ENCODE peak calls at places on chromosome X, in four cellular contexts. S, U, P and X are unnamed samples.

GRCh38 chrX:118974088-118974907 is at the start of gene LONRF3:
- DNase-seq in P (no peak), S (peak; percentile 53), U (peak; percentile 48), X (peak; percentile 33)

GRCh38 chrX:115642895-115643530 is 82.0 kb downstream of the PLS3 start:
- DNase-seq in S (peak; percentile 74), U (peak; percentile 9), P (no peak), X (no peak)

GRCh38 chrX:76279007-76279406 is 106.1 kb downstream of the PBDC1 start:
- DNase-seq in U (peak; percentile 2), S (peak; percentile 64), P (no peak), X (no peak)

GRCh38 chrX:153609917-153610833 is 11.2 kb upstream of the CCNQ start:
- DNase-seq in U (peak; percentile 72), S (peak; percentile 63), P (no peak), X (peak; percentile 9)

GRCh38 chrX:111244238-111244750 is 26.0 kb downstream of the CAPN6 start:
- DNase-seq in S (peak; percentile 11), U (no peak), P (no peak), X (no peak)

GRCh38 chrX:129755779-129756650 is 17.2 kb downstream of the XPNPEP2 start:
- DNase-seq in U (no peak), S (no peak), P (no peak), X (no peak)

GRCh38 chrX:84469226-84469625 is 33.0 kb downstream of the HDX start:
- DNase-seq in U (no peak), S (peak; percentile 53), P (no peak), X (no peak)

GRCh38 chrX:39855748-39856129 is 242.0 kb downstream of the BCOR start:
- DNase-seq in P (peak; percentile 7), S (no peak), U (peak; percentile 62), X (no peak)

GRCh38 chrX:34586936-34587335 is 70.1 kb downstream of the TMEM47 start:
- DNase-seq in S (no peak), P (no peak), U (no peak), X (no peak)

GRCh38 chrX:3262906-3263305 is 83.5 kb downstream of the MXRA5 start:
- DNase-seq in U (no peak), S (peak; percentile 82), P (no peak), X (peak; percentile 4)

GRCh38 chrX:139167282-139167681 is 363.3 kb upstream of the F9 start:
- DNase-seq in P (no peak), S (no peak), U (no peak), X (no peak)

GRCh38 chrX:124736553-124737240 is 390.3 kb downstream of the SH2D1A start:
- DNase-seq in P (no peak), S (no peak), U (peak; percentile 19), X (no peak)

GRCh38 chrX:12741416-12741815 is 49.8 kb upstream of the PRPS2 start:
- DNase-seq in S (no peak), P (no peak), U (no peak), X (no peak)

GRCh38 chrX:10576777-10577444 is 43.5 kb downstream of the MID1 start:
- DNase-seq in S (no peak), U (no peak), P (no peak), X (no peak)

GRCh38 chrX:826026-826425 is 195.4 kb downstream of the SHOX start:
- DNase-seq in U (no peak), P (no peak), S (peak; percentile 23), X (no peak)

GRCh38 chrX:37434362-37434761 is 85.2 kb downstream of the PRRG1 start:
- DNase-seq in S (no peak), U (no peak), P (no peak), X (no peak)

GRCh38 chrX:18871161-18871880 is 112.6 kb downstream of the PHKA2 start:
- DNase-seq in S (peak; percentile 44), P (no peak), U (no peak), X (no peak)

GRCh38 chrX:24276011-24276410 is 37.9 kb downstream of the SUPT20HL2 start:
- DNase-seq in P (no peak), S (no peak), U (no peak), X (no peak)

GRCh38 chrX:139178980-139179379 is 351.6 kb upstream of the F9 start:
- DNase-seq in U (no peak), P (no peak), S (no peak), X (no peak)

GRCh38 chrX:43836435-43837184 is 45.6 kb downstream of the MAOB start:
- DNase-seq in U (no peak), P (no peak), S (peak; percentile 42), X (no peak)

GRCh38 chrX:154123241-154124219 is 20.5 kb upstream of the OPN1LW start:
- DNase-seq in P (no peak), U (no peak), S (peak; percentile 3), X (no peak)

GRCh38 chrX:30495468-30495867 is 82.1 kb downstream of the TASL start:
- DNase-seq in U (no peak), S (no peak), P (no peak), X (no peak)

GRCh38 chrX:109902665-109903064 is 100.2 kb upstream of the TMEM164 start:
- DNase-seq in U (no peak), S (peak; percentile 36), P (no peak), X (no peak)

GRCh38 chrX:10174810-10175209 is 18.0 kb downstream of the CLCN4 start:
- DNase-seq in S (no peak), P (no peak), U (no peak), X (no peak)

GRCh38 chrX:19156223-19156622 is 34.0 kb upstream of the ADGRG2 start:
- DNase-seq in S (no peak), U (no peak), P (no peak), X (no peak)

GRCh38 chrX:49039598-49040375 is 3.4 kb downstream of the TFE3 start:
- DNase-seq in S (peak; percentile 94), P (no peak), U (no peak), X (peak; percentile 42)

GRCh38 chrX:47863187-47863586 is 26.5 kb downstream of the ZNF81 start:
- DNase-seq in S (no peak), P (no peak), U (no peak), X (no peak)

GRCh38 chrX:112851806-112852205 is 11.2 kb upstream of the AMOT start:
- DNase-seq in S (peak; percentile 40), P (no peak), U (no peak), X (no peak)

GRCh38 chrX:129139837-129140679 is 383.2 kb downstream of the SMARCA1 start:
- DNase-seq in P (no peak), S (no peak), U (no peak), X (no peak)

GRCh38 chrX:68440940-68441339 is 7.6 kb upstream of the OPHN1 start:
- DNase-seq in S (peak; percentile 85), P (no peak), U (no peak), X (peak; percentile 8)

GRCh38 chrX:12894074-12894691 is 12.2 kb upstream of the TLR8 start:
- DNase-seq in P (no peak), S (peak; percentile 20), U (peak; percentile 23), X (no peak)

GRCh38 chrX:51163730-51164129 is 168.9 kb upstream of the NUDT10 start:
- DNase-seq in P (no peak), S (no peak), U (no peak), X (no peak)

GRCh38 chrX:106201502-106202178 is 33.5 kb downstream of the PWWP3B start:
- DNase-seq in S (no peak), U (no peak), P (no peak), X (no peak)

GRCh38 chrX:83186632-83187031 is 321.5 kb upstream of the POU3F4 start:
- DNase-seq in S (no peak), U (no peak), P (no peak), X (no peak)

GRCh38 chrX:107659768-107660167 is 31.5 kb downstream of the PRPS1 start:
- DNase-seq in S (peak; percentile 76), P (no peak), U (peak; percentile 13), X (no peak)

GRCh38 chrX:115650916-115651315 is 89.9 kb downstream of the PLS3 start:
- DNase-seq in U (peak; percentile 1), S (peak; percentile 50), P (no peak), X (no peak)

GRCh38 chrX:115535844-115536243 is 25.1 kb upstream of the PLS3 start:
- DNase-seq in P (no peak), S (peak; percentile 12), U (no peak), X (no peak)